ENCODE peak calls at places on chromosomes 13 and 19, in four cellular contexts. Q is uterus, P is K562, R is right lobe of liver. X is an unnamed sample.

GRCh38 chr19:330503-330902 is 14.1 kb downstream of the MIER2 start:
- DNase-seq in Q (no peak), P (no peak), R (no peak), X (no peak)

GRCh38 chr13:101709952-101710351 is 257.5 kb downstream of the ITGBL1 start:
- DNase-seq in Q (no peak), P (no peak), R (no peak), X (no peak)

GRCh38 chr13:98665638-98665995 is 86.9 kb downstream of the SLC15A1 start:
- DNase-seq in Q (no peak), P (no peak), R (no peak), X (no peak)

GRCh38 chr19:48920949-48921348 is 12.6 kb upstream of the DHDH start:
- DNase-seq in Q (no peak), P (no peak), R (no peak), X (no peak)

GRCh38 chr13:51771418-51772104 is 32.4 kb downstream of the DHRS12 start:
- DNase-seq in Q (no peak), P (peak), R (no peak), X (no peak)

GRCh38 chr13:26228080-26228479 is 6.0 kb upstream of the RNF6 start:
- DNase-seq in Q (no peak), P (no peak), R (no peak), X (no peak)

GRCh38 chr19:49977111-49977510 is 16.1 kb upstream of the SIGLEC11 start:
- DNase-seq in Q (no peak), P (no peak), R (no peak), X (no peak)

GRCh38 chr13:93029536-93029935 is 197.1 kb upstream of the GPC6 start:
- DNase-seq in Q (no peak), P (no peak), R (no peak), X (no peak)

GRCh38 chr19:51256053-51256682 is 5.3 kb downstream of the SIGLECL1 start:
- DNase-seq in Q (no peak), P (no peak), R (no peak), X (no peak)

GRCh38 chr13:65725001-65725400 is 1505.1 kb downstream of the PCDH9 start:
- DNase-seq in Q (no peak), P (peak), R (no peak), X (no peak)

GRCh38 chr13:111518161-111518791 is 197.8 kb downstream of the TEX29 start:
- DNase-seq in Q (no peak), P (peak), R (peak), X (no peak)

GRCh38 chr13:21046203-21046602 is 15.2 kb downstream of the LATS2 start:
- DNase-seq in Q (no peak), P (no peak), R (no peak), X (no peak)

GRCh38 chr13:24203726-24204295 is 43.3 kb downstream of the SPATA13 start:
- DNase-seq in Q (no peak), P (no peak), R (no peak), X (no peak)

GRCh38 chr13:67184247-67184646 is 45.9 kb downstream of the PCDH9 start:
- DNase-seq in Q (no peak), P (peak), R (no peak), X (no peak)

GRCh38 chr13:98746968-98747367 is 5.5 kb downstream of the SLC15A1 start:
- DNase-seq in Q (no peak), P (no peak), R (no peak), X (no peak)

GRCh38 chr19:50046649-50047503 is 21.1 kb downstream of the ZNF473 start:
- DNase-seq in Q (peak), P (peak), R (no peak), X (peak)

GRCh38 chr19:1315470-1316166 is 29.9 kb downstream of the EFNA2 start:
- DNase-seq in Q (peak), P (peak), R (peak), X (peak)

GRCh38 chr13:35518337-35518736 is 41.8 kb upstream of the MAB21L1 start:
- DNase-seq in Q (no peak), P (no peak), R (no peak), X (no peak)

GRCh38 chr13:98044301-98044700 is 90.8 kb downstream of the IPO5 start:
- DNase-seq in Q (no peak), P (no peak), R (no peak), X (no peak)

GRCh38 chr13:36736119-36736726 is 62.4 kb downstream of the SERTM1 start:
- DNase-seq in Q (peak), P (peak), R (no peak), X (peak)

GRCh38 chr13:107883561-107884175 is 331.7 kb downstream of the LIG4 start:
- DNase-seq in Q (no peak), P (peak), R (no peak), X (no peak)

GRCh38 chr13:44904982-44905381 is 84.3 kb downstream of the NUFIP1 start:
- DNase-seq in Q (peak), P (no peak), R (no peak), X (no peak)

GRCh38 chr19:12155324-12155723 is 1.2 kb downstream of the ZNF625 start:
- DNase-seq in Q (no peak), P (no peak), R (no peak), X (peak)

GRCh38 chr19:45173816-45174215 is 4.2 kb downstream of the TRAPPC6A start:
- DNase-seq in Q (no peak), P (no peak), R (no peak), X (no peak)

DNA sequence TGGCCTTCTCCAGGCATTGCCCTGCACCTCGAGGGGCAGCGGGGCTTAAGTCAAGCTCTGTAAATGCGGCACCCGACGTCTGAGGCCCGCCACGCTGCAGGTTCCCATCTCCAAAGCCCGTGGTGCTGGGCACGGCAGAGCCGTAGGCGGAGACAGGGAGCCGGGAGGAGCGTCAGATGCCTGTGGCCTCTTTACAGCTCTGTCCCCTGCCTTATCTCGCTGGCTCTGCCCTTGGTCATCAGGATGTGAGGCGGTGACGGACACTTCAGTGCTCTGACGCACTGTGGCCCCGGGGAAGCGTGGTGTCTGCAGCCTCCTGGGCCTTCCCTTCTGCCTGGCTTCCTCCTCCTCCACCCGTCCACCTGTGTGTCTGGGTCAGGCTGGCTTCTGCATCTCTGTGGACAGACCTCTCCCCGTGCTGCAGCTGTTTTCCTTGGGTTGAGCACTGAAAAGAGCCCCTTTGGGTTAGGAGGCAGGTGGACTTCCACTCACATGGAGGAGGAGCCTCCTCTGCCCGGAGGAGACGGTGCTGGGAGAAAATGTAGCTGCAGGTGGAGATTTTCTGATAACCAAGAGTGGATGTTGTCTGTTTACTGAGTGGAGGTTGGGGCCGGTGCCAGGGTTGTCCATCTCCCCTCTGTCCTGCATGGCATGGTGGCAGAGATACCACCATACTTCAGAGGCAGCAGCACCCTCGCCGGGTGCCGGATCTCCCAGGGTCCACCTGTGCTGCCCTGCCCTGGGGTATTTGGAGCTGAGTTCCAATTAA is 14.6 kb downstream of the MCF2L start:
- DNase-seq in Q (no peak), P (peak), R (no peak), X (no peak)
- TF ChIP-seq POLR2A in Q (no peak), P (no peak), R (no peak), X (no peak)

GRCh38 chr19:17234911-17235617 is 9.0 kb downstream of the OCEL1 start:
- DNase-seq in Q (peak), P (peak), R (peak), X (peak)
- TF ChIP-seq POLR2A in Q (no peak), P (peak), R (no peak), X (peak)

GRCh38 chr19:35712910-35713845 is 4.6 kb upstream of the KMT2B start:
- DNase-seq in Q (no peak), P (peak), R (no peak), X (no peak)
- TF ChIP-seq POLR2A in Q (no peak), P (no peak), R (no peak), X (no peak)

GRCh38 chr19:47608908-47609879 is at the start of gene BICRA:
- DNase-seq in Q (peak), P (peak), R (peak), X (peak)
- TF ChIP-seq POLR2A in Q (peak), P (no peak), R (no peak), X (no peak)

DNA sequence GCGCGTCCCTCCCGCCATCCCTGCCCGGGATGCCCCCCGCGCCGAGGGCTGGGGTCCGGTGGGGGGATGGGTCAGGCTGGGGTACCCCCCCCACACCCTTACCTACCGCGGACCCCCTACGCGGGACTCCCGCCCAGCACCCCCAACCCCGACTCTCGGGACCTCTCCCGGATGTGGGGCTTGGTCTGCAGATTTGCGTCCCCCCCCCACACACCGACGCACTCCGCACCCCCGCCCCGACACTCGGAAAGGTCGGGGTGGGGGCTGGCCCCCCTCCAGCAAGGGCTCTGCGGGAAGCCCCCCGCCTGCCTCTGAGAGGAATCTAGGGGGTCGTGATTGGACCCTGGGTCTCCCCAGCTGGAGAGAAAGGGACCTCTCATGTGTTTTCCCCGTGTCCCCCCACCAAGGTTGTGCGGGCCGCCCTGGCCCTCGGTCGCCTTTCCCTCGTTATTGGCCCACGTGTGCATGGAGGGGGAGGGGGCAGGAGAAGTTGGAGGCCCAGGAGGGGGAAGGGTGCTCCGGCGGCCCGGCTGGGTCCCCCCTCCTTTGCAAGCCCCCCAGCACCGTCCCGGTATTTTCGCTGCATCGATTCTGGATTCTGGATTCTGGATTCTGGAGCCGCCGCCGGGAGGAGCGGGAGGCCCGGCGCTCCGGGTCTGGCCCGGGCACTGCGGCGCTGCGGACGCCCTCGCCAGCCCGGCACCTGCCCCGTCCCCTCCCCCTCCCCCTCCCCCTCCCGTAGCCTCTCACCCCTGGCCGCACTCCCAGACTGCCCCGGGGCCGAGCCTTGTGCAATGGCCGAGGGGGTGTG is 583 bp downstream of the NFIC start:
- DNase-seq in Q (peak), P (peak), R (peak), X (no peak)
- TF ChIP-seq POLR2A in Q (peak), P (peak), R (peak), X (no peak)

GRCh38 chr19:19385131-19385899 is 20.2 kb upstream of the GATAD2A start:
- DNase-seq in Q (peak), P (peak), R (peak), X (peak)

GRCh38 chr19:19386373-19386869 is 19.1 kb upstream of the GATAD2A start:
- DNase-seq in Q (no peak), P (no peak), R (no peak), X (no peak)

GRCh38 chr19:19384486-19384885 is 21.0 kb upstream of the GATAD2A start:
- DNase-seq in Q (no peak), P (no peak), R (peak), X (no peak)

GRCh38 chr19:19387108-19387507 is 18.4 kb upstream of the GATAD2A start:
- DNase-seq in Q (no peak), P (no peak), R (no peak), X (no peak)

GRCh38 chr19:19385900-19386339 is 19.6 kb upstream of the GATAD2A start:
- DNase-seq in Q (no peak), P (no peak), R (no peak), X (no peak)
- TF ChIP-seq POLR2A in Q (peak), P (peak), R (peak), X (peak)

DNA sequence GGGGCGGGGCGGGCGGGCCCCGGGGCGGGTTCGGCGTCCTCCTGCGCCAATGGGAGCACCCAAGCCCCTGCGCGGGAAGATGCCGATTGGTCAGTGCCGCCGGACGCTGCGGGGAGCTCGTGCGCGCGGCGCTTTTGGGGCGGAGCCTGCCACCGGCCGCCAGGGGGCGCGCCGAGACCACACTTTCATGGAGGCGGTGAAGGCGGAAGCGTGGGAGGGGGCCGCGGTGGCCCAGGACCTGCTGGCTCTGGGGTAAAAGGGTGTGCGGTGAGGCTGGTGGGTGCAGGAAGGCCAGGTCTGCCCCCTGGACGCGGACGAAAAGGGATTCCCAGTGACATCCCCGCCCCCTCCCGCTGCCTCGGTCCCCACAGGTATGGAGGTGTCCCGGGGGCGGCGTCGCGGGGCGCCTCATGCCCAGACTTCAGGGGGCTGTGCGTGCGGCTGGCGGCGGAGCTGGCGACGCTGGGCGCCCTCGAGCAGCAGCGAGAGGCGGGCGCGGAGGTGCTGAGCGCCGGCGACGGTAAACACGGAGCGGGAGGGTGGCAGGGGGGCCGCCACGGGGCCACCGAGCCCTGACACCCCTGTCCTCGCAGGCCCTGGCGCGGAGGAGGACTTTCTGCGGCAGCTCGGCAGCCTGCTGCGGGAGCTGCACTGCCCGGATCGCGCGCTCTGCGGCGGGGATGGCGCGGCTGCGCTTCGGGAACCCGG is at the start of gene FAM98C:
- DNase-seq in Q (peak), P (peak), R (peak), X (peak)
- TF ChIP-seq POLR2A in Q (peak), P (peak), R (peak), X (peak)